ENCODE peak calls at places on chromosomes 12 and 14, in five cellular contexts. One of them, this sample, is unnamed.

GRCh38 chr12:107441906-107442305 is 243.7 kb upstream of the PWP1 start:
- DNase-seq in GM13976: no peak
- DNase-seq in Right ventricle myocardium superior: no peak
- DNase-seq in stimulated activated naive CD4-positive, alpha-beta T cell: no peak
- DNase-seq in nephron progenitor cell: no peak
- DNase-seq in this sample: no peak

GRCh38 chr14:36362648-36363047 is 42.2 kb upstream of the MBIP start:
- DNase-seq in GM13976: no peak
- DNase-seq in Right ventricle myocardium superior: no peak
- DNase-seq in stimulated activated naive CD4-positive, alpha-beta T cell: no peak
- DNase-seq in nephron progenitor cell: no peak
- DNase-seq in this sample: no peak

GRCh38 chr12:27635349-27635972 is 60.8 kb upstream of the REP15 start:
- DNase-seq in GM13976: peak
- DNase-seq in Right ventricle myocardium superior: no peak
- DNase-seq in stimulated activated naive CD4-positive, alpha-beta T cell: no peak
- DNase-seq in nephron progenitor cell: no peak
- DNase-seq in this sample: peak

GRCh38 chr14:64878775-64879634 is 702 bp downstream of the SPTB start:
- DNase-seq in GM13976: peak
- DNase-seq in Right ventricle myocardium superior: peak
- DNase-seq in stimulated activated naive CD4-positive, alpha-beta T cell: no peak
- DNase-seq in nephron progenitor cell: peak
- DNase-seq in this sample: peak

GRCh38 chr12:15880721-15881120 is 1.5 kb upstream of the STRAP start:
- DNase-seq in GM13976: no peak
- DNase-seq in Right ventricle myocardium superior: no peak
- DNase-seq in stimulated activated naive CD4-positive, alpha-beta T cell: no peak
- DNase-seq in nephron progenitor cell: no peak
- DNase-seq in this sample: no peak

GRCh38 chr12:68591716-68592437 is 18.8 kb upstream of the RAP1B start:
- DNase-seq in GM13976: no peak
- DNase-seq in Right ventricle myocardium superior: no peak
- DNase-seq in stimulated activated naive CD4-positive, alpha-beta T cell: peak
- DNase-seq in nephron progenitor cell: no peak
- DNase-seq in this sample: no peak

GRCh38 chr12:128008341-128008740 is 258.6 kb upstream of the TMEM132C start:
- DNase-seq in GM13976: no peak
- DNase-seq in Right ventricle myocardium superior: no peak
- DNase-seq in stimulated activated naive CD4-positive, alpha-beta T cell: no peak
- DNase-seq in nephron progenitor cell: no peak
- DNase-seq in this sample: no peak

GRCh38 chr12:69779928-69780327 is 41.3 kb downstream of the RAB3IP start:
- DNase-seq in GM13976: peak
- DNase-seq in Right ventricle myocardium superior: no peak
- DNase-seq in stimulated activated naive CD4-positive, alpha-beta T cell: no peak
- DNase-seq in nephron progenitor cell: peak
- DNase-seq in this sample: peak

GRCh38 chr12:113818833-113819232 is 147.3 kb downstream of the RBM19 start:
- DNase-seq in GM13976: no peak
- DNase-seq in Right ventricle myocardium superior: no peak
- DNase-seq in stimulated activated naive CD4-positive, alpha-beta T cell: no peak
- DNase-seq in nephron progenitor cell: peak
- DNase-seq in this sample: peak

GRCh38 chr12:121697093-121697698 is 15.4 kb upstream of the TMEM120B start:
- DNase-seq in GM13976: peak
- DNase-seq in Right ventricle myocardium superior: no peak
- DNase-seq in stimulated activated naive CD4-positive, alpha-beta T cell: peak
- DNase-seq in nephron progenitor cell: no peak
- DNase-seq in this sample: peak

GRCh38 chr14:95265106-95266094 is 54.3 kb downstream of the CLMN start:
- DNase-seq in GM13976: peak
- DNase-seq in Right ventricle myocardium superior: no peak
- DNase-seq in stimulated activated naive CD4-positive, alpha-beta T cell: no peak
- DNase-seq in nephron progenitor cell: no peak
- DNase-seq in this sample: peak

GRCh38 chr14:99502989-99503421 is 21.8 kb downstream of the CCNK start:
- DNase-seq in GM13976: no peak
- DNase-seq in Right ventricle myocardium superior: no peak
- DNase-seq in stimulated activated naive CD4-positive, alpha-beta T cell: no peak
- DNase-seq in nephron progenitor cell: no peak
- DNase-seq in this sample: no peak

GRCh38 chr12:91460457-91460856 is 277.8 kb upstream of the DCN start:
- DNase-seq in GM13976: no peak
- DNase-seq in Right ventricle myocardium superior: no peak
- DNase-seq in stimulated activated naive CD4-positive, alpha-beta T cell: no peak
- DNase-seq in nephron progenitor cell: no peak
- DNase-seq in this sample: no peak

GRCh38 chr14:95157987-95158712 is 821 bp upstream of the DICER1 start:
- DNase-seq in GM13976: peak
- DNase-seq in Right ventricle myocardium superior: no peak
- DNase-seq in stimulated activated naive CD4-positive, alpha-beta T cell: peak
- DNase-seq in nephron progenitor cell: no peak
- DNase-seq in this sample: peak

GRCh38 chr12:44835641-44836379 is 40.3 kb downstream of the NELL2 start:
- DNase-seq in GM13976: no peak
- DNase-seq in Right ventricle myocardium superior: no peak
- DNase-seq in stimulated activated naive CD4-positive, alpha-beta T cell: peak
- DNase-seq in nephron progenitor cell: no peak
- DNase-seq in this sample: no peak

GRCh38 chr14:67704484-67705089 is 2.9 kb downstream of the RDH12 start:
- DNase-seq in GM13976: peak
- DNase-seq in Right ventricle myocardium superior: no peak
- DNase-seq in stimulated activated naive CD4-positive, alpha-beta T cell: peak
- DNase-seq in nephron progenitor cell: no peak
- DNase-seq in this sample: peak

GRCh38 chr12:105377077-105377476 is 46.6 kb downstream of the C12orf75 start:
- DNase-seq in GM13976: no peak
- DNase-seq in Right ventricle myocardium superior: no peak
- DNase-seq in stimulated activated naive CD4-positive, alpha-beta T cell: no peak
- DNase-seq in nephron progenitor cell: no peak
- DNase-seq in this sample: no peak

GRCh38 chr14:22226381-22226780 is 362.6 kb downstream of the DAD1 start:
- DNase-seq in GM13976: no peak
- DNase-seq in Right ventricle myocardium superior: no peak
- DNase-seq in stimulated activated naive CD4-positive, alpha-beta T cell: peak
- DNase-seq in nephron progenitor cell: no peak
- DNase-seq in this sample: peak

GRCh38 chr14:51546099-51546498 is 105.6 kb upstream of the FRMD6 start:
- DNase-seq in GM13976: no peak
- DNase-seq in Right ventricle myocardium superior: no peak
- DNase-seq in stimulated activated naive CD4-positive, alpha-beta T cell: no peak
- DNase-seq in nephron progenitor cell: no peak
- DNase-seq in this sample: no peak

GRCh38 chr14:26427059-26427458 is 170.8 kb downstream of the NOVA1 start:
- DNase-seq in GM13976: no peak
- DNase-seq in Right ventricle myocardium superior: peak
- DNase-seq in stimulated activated naive CD4-positive, alpha-beta T cell: no peak
- DNase-seq in nephron progenitor cell: no peak
- DNase-seq in this sample: no peak

GRCh38 chr14:25090716-25091454 is 40.9 kb upstream of the STXBP6 start:
- DNase-seq in GM13976: no peak
- DNase-seq in Right ventricle myocardium superior: no peak
- DNase-seq in stimulated activated naive CD4-positive, alpha-beta T cell: no peak
- DNase-seq in nephron progenitor cell: no peak
- DNase-seq in this sample: peak

GRCh38 chr14:61212546-61212945 is 68.6 kb downstream of the TMEM30B start:
- DNase-seq in GM13976: no peak
- DNase-seq in Right ventricle myocardium superior: no peak
- DNase-seq in stimulated activated naive CD4-positive, alpha-beta T cell: no peak
- DNase-seq in nephron progenitor cell: no peak
- DNase-seq in this sample: no peak

This sample was measured in iPS-NIHi11.